ENCODE peak calls at places on chromosomes 1 and 21, in five cellular contexts. One of them, this sample, is unnamed.

GRCh38 chr1:35637401-35637809 is 3.9 kb downstream of the PSMB2 start:
- DNase-seq in tibial nerve: no peak
- DNase-seq in heart right ventricle: no peak
- DNase-seq in activated B cell treated with CpG ODN at 0.5 μM for 24 hours: no peak
- DNase-seq in fibroblast of lung: peak
- DNase-seq in this sample: no peak

GRCh38 chr1:13930151-13930550 is 230.2 kb downstream of the PRDM2 start:
- DNase-seq in tibial nerve: no peak
- DNase-seq in heart right ventricle: no peak
- DNase-seq in activated B cell treated with CpG ODN at 0.5 μM for 24 hours: no peak
- DNase-seq in fibroblast of lung: no peak
- DNase-seq in this sample: no peak

GRCh38 chr1:15543589-15544568 is 17.2 kb downstream of the DNAJC16 start:
- DNase-seq in fibroblast of lung: peak
- DNase-seq in activated B cell treated with CpG ODN at 0.5 μM for 24 hours: no peak
- DNase-seq in tibial nerve: no peak
- DNase-seq in heart right ventricle: no peak
- DNase-seq in this sample: no peak

GRCh38 chr1:54614024-54614423 is 9.3 kb downstream of the FAM151A start:
- DNase-seq in activated B cell treated with CpG ODN at 0.5 μM for 24 hours: no peak
- DNase-seq in fibroblast of lung: no peak
- DNase-seq in heart right ventricle: no peak
- DNase-seq in tibial nerve: no peak
- DNase-seq in this sample: no peak

GRCh38 chr1:175129997-175130648 is 62.5 kb downstream of the KIAA0040 start:
- DNase-seq in tibial nerve: no peak
- DNase-seq in fibroblast of lung: no peak
- DNase-seq in activated B cell treated with CpG ODN at 0.5 μM for 24 hours: no peak
- DNase-seq in heart right ventricle: no peak
- DNase-seq in this sample: no peak

GRCh38 chr1:55716610-55717009 is 501.4 kb upstream of the USP24 start:
- DNase-seq in heart right ventricle: no peak
- DNase-seq in tibial nerve: no peak
- DNase-seq in fibroblast of lung: peak
- DNase-seq in activated B cell treated with CpG ODN at 0.5 μM for 24 hours: no peak
- DNase-seq in this sample: no peak

GRCh38 chr1:168786476-168787330 is 57.7 kb upstream of the DPT start:
- DNase-seq in fibroblast of lung: no peak
- DNase-seq in heart right ventricle: no peak
- DNase-seq in activated B cell treated with CpG ODN at 0.5 μM for 24 hours: no peak
- DNase-seq in tibial nerve: no peak
- DNase-seq in this sample: no peak

GRCh38 chr1:210698661-210699060 is 370.0 kb downstream of the HHAT start:
- DNase-seq in fibroblast of lung: no peak
- DNase-seq in heart right ventricle: no peak
- DNase-seq in tibial nerve: no peak
- DNase-seq in activated B cell treated with CpG ODN at 0.5 μM for 24 hours: no peak
- DNase-seq in this sample: no peak

GRCh38 chr1:240109920-240110685 is 18.4 kb downstream of the FMN2 start:
- DNase-seq in tibial nerve: no peak
- DNase-seq in activated B cell treated with CpG ODN at 0.5 μM for 24 hours: no peak
- DNase-seq in fibroblast of lung: no peak
- DNase-seq in heart right ventricle: no peak
- DNase-seq in this sample: no peak

GRCh38 chr1:6329851-6330250 is 63.7 kb downstream of the ACOT7 start:
- DNase-seq in heart right ventricle: no peak
- DNase-seq in activated B cell treated with CpG ODN at 0.5 μM for 24 hours: no peak
- DNase-seq in tibial nerve: no peak
- DNase-seq in fibroblast of lung: peak
- DNase-seq in this sample: no peak

GRCh38 chr1:174976436-174977107 is 23.2 kb upstream of the CACYBP start:
- DNase-seq in tibial nerve: no peak
- DNase-seq in activated B cell treated with CpG ODN at 0.5 μM for 24 hours: no peak
- DNase-seq in fibroblast of lung: peak
- DNase-seq in heart right ventricle: no peak
- DNase-seq in this sample: no peak

GRCh38 chr1:32538887-32539583 is at the start of gene ZBTB8A:
- DNase-seq in tibial nerve: peak
- DNase-seq in activated B cell treated with CpG ODN at 0.5 μM for 24 hours: peak
- DNase-seq in heart right ventricle: peak
- DNase-seq in fibroblast of lung: peak
- DNase-seq in this sample: no peak

GRCh38 chr1:212554401-212554800 is 54.2 kb upstream of the ATF3 start:
- DNase-seq in heart right ventricle: no peak
- DNase-seq in tibial nerve: no peak
- DNase-seq in activated B cell treated with CpG ODN at 0.5 μM for 24 hours: no peak
- DNase-seq in fibroblast of lung: no peak
- DNase-seq in this sample: no peak

GRCh38 chr1:31412732-31413404 is at the start of gene SERINC2:
- DNase-seq in tibial nerve: no peak
- DNase-seq in activated B cell treated with CpG ODN at 0.5 μM for 24 hours: no peak
- DNase-seq in fibroblast of lung: no peak
- DNase-seq in heart right ventricle: no peak
- DNase-seq in this sample: no peak

DNA sequence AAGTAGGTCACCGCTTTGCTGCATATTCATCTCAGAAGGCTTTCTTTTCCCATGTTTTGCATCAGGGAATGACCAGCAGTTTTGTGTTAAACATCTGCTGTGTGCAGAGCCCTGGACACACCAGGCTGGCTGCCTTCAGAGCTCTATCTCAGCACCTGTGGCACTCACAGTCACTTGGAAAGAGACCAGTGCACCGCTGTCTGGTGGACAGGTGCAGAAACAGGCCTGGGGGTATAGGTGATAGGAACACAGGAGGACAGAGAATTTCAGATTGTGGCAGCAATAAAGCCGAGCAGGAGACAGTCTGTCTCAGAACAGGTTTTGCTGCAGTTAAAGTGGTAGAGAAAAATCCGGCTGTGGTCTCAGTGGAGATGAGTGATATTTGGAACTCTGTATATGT is 24.0 kb downstream of the VANGL1 start:
- DNase-seq in fibroblast of lung: no peak
- DNase-seq in heart right ventricle: no peak
- DNase-seq in activated B cell treated with CpG ODN at 0.5 μM for 24 hours: no peak
- DNase-seq in tibial nerve: no peak
- DNase-seq in this sample: no peak
- TF ChIP-seq CTCF in fibroblast of lung: no peak
- TF ChIP-seq CTCF in heart right ventricle: no peak
- TF ChIP-seq CTCF in activated B cell treated with CpG ODN at 0.5 μM for 24 hours: no peak
- TF ChIP-seq CTCF in tibial nerve: no peak
- TF ChIP-seq CTCF in this sample: no peak

DNA sequence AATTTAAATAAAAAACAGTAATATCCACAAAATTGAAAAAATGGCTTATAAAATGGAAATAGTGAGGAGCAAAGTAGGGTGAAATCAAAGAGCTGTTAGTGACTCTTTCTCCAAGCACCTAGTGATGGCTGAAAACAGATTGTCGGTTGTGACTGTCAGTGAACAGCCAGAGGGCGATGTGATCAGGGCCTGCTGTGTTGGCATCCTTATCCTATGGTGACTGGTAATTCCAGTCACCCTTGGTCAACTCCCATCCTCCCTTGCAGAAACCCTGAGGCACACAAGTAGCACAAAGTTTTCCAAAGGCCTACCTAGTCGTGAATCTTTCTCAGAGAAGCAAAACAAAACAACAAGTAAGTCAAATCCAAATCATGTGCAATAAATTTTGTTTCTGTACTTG is 599.8 kb upstream of the CXADR start:
- DNase-seq in tibial nerve: no peak
- DNase-seq in fibroblast of lung: no peak
- DNase-seq in activated B cell treated with CpG ODN at 0.5 μM for 24 hours: no peak
- DNase-seq in heart right ventricle: no peak
- DNase-seq in this sample: no peak
- TF ChIP-seq CTCF in tibial nerve: no peak
- TF ChIP-seq CTCF in fibroblast of lung: no peak
- TF ChIP-seq CTCF in activated B cell treated with CpG ODN at 0.5 μM for 24 hours: no peak
- TF ChIP-seq CTCF in heart right ventricle: no peak
- TF ChIP-seq CTCF in this sample: peak

DNA sequence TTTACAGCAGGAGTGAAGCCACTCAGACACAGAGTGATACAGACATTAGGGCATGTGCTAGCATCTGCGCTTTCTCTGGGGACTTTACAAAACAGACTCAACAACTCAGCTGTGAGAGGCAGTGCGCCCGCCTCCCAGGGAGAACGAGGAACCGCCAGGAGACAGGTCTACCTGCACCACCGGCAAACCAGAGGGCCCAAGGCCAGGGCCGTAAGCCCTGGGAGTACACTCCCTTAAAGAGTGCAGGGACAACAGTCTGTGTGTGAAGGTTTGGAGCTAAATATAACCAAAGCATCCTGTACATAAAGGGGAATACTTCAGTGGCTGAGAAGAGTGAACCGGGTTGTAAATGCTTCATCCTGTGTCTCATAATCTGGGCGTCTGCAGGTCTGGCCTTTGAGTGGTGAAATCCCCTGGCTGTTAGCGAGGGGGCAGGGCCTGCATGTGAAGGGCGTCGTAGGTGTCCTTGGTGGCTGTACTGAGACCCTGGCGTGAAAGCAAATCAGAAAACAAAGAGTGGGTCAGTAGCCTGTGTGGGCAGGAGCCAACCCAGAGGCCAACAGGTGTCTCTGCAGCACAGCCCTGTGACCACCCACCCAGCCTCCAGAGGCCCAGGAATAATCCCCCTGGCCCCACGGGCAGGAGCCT is 86.9 kb downstream of the CD247 start:
- DNase-seq in heart right ventricle: no peak
- DNase-seq in activated B cell treated with CpG ODN at 0.5 μM for 24 hours: no peak
- DNase-seq in tibial nerve: no peak
- DNase-seq in fibroblast of lung: no peak
- DNase-seq in this sample: no peak
- TF ChIP-seq CTCF in heart right ventricle: no peak
- TF ChIP-seq CTCF in activated B cell treated with CpG ODN at 0.5 μM for 24 hours: no peak
- TF ChIP-seq CTCF in tibial nerve: no peak
- TF ChIP-seq CTCF in fibroblast of lung: no peak
- TF ChIP-seq CTCF in this sample: no peak

GRCh38 chr1:57770772-57771171 is 346.9 kb upstream of the DAB1 start:
- DNase-seq in activated B cell treated with CpG ODN at 0.5 μM for 24 hours: no peak
- DNase-seq in heart right ventricle: no peak
- DNase-seq in fibroblast of lung: peak
- DNase-seq in tibial nerve: no peak
- DNase-seq in this sample: no peak
- TF ChIP-seq CTCF in activated B cell treated with CpG ODN at 0.5 μM for 24 hours: no peak
- TF ChIP-seq CTCF in heart right ventricle: peak
- TF ChIP-seq CTCF in fibroblast of lung: peak
- TF ChIP-seq CTCF in tibial nerve: no peak
- TF ChIP-seq CTCF in this sample: peak

DNA sequence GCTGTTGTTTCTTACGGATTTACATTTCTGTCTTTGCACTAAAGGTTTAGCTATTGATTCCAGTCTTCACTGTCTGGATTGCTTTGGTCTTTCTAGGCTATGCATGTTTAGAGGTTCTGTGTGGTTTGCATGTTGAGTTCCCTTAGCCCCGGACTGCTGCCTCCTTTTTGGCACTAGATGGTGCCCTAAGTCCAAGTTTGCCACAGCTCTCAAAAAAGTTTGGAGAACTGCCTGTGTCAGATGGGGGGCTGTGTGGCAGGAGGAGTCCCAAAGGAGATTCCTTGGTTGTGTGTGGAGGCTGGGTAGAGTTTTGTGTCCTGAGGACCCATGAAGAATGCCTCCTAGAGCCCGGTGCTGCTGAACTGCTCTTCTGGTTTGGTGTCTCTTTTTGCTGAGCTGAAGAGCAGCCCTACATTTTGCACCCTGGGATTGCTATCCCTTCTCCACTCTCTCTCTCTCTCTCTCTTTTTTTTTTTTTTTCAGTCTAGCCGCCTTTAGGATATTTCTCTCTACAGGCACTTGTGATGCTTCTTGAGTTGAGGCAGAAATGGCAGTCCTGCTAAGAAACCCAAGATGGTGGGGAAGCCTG is 74.4 kb downstream of the PTGS2 start:
- DNase-seq in tibial nerve: peak
- DNase-seq in fibroblast of lung: peak
- DNase-seq in activated B cell treated with CpG ODN at 0.5 μM for 24 hours: no peak
- DNase-seq in heart right ventricle: no peak
- DNase-seq in this sample: no peak
- TF ChIP-seq CTCF in tibial nerve: no peak
- TF ChIP-seq CTCF in fibroblast of lung: peak
- TF ChIP-seq CTCF in activated B cell treated with CpG ODN at 0.5 μM for 24 hours: no peak
- TF ChIP-seq CTCF in heart right ventricle: peak
- TF ChIP-seq CTCF in this sample: peak

DNA sequence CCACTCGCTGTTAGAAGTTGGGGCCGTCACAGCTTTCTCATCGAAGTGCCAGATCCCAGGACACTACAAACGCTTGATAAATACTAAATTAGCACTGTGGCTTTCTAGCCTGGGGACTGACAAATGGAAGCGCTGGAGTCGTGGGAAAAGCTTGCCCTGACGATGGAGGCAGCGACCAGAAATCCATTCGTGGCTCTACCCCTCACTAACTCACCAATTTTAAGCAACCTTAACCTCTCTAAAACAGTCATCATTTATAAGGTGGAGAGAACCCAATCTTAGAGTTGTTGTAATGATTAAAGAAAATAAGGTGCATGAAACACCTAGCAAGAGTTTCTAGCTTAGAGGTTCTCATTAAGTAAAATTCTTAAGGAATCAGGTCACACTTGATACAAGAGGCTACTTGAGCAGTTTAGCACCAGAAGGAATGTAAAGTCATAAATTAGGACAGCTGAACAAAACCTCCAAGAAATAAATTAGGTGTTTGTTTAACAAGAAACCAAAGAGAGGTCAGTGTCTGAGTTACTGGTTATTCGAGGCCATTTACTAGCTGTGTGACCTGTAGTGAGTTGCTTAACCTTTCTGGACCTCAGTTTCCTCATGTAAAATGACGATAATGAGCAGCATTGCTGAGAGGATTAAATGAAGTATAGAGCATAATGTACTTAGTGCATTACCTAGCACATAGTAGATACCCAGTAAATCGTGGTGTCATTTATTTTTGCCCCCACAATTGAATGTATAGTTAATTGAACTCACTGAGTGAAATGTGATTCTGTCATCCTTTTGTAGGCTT is 761 bp upstream of the ELK4 start:
- DNase-seq in tibial nerve: no peak
- DNase-seq in fibroblast of lung: no peak
- DNase-seq in activated B cell treated with CpG ODN at 0.5 μM for 24 hours: no peak
- DNase-seq in heart right ventricle: no peak
- DNase-seq in this sample: no peak
- TF ChIP-seq CTCF in tibial nerve: no peak
- TF ChIP-seq CTCF in fibroblast of lung: no peak
- TF ChIP-seq CTCF in activated B cell treated with CpG ODN at 0.5 μM for 24 hours: no peak
- TF ChIP-seq CTCF in heart right ventricle: no peak
- TF ChIP-seq CTCF in this sample: no peak

GRCh38 chr1:94265011-94265422 is 27.6 kb upstream of the ARHGAP29 start:
- DNase-seq in fibroblast of lung: no peak
- DNase-seq in activated B cell treated with CpG ODN at 0.5 μM for 24 hours: no peak
- DNase-seq in heart right ventricle: no peak
- DNase-seq in tibial nerve: no peak
- DNase-seq in this sample: no peak
- TF ChIP-seq CTCF in fibroblast of lung: no peak
- TF ChIP-seq CTCF in activated B cell treated with CpG ODN at 0.5 μM for 24 hours: no peak
- TF ChIP-seq CTCF in heart right ventricle: no peak
- TF ChIP-seq CTCF in tibial nerve: no peak
- TF ChIP-seq CTCF in this sample: no peak

DNA sequence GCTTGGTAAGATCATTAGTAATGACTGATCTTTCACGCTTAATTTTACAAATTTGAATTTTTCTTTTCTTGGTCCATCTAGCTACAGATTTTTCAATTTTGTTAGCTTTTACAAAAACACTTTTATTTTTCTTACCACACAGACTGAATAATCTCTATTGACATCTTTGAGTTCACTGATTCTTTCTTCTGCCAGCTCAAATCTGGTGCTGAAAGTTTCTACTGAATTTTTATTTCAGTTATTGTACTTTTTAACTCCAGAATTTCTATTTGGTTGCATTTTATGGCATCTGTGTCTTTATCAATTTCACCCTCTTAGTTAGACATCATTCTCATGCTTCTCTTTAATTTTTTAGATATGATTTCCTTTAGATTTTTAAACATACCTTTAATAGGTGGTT is 584.7 kb downstream of the LMO4 start:
- DNase-seq in fibroblast of lung: no peak
- DNase-seq in heart right ventricle: no peak
- DNase-seq in tibial nerve: no peak
- DNase-seq in activated B cell treated with CpG ODN at 0.5 μM for 24 hours: no peak
- DNase-seq in this sample: no peak
- TF ChIP-seq CTCF in fibroblast of lung: no peak
- TF ChIP-seq CTCF in heart right ventricle: no peak
- TF ChIP-seq CTCF in tibial nerve: no peak
- TF ChIP-seq CTCF in activated B cell treated with CpG ODN at 0.5 μM for 24 hours: no peak
- TF ChIP-seq CTCF in this sample: no peak

This sample was measured in chondrocyte.